ENCODE peak calls at places on chromosomes 6 and 20, in ten cellular contexts. A is stomach, L is PC-3, Q is heart left ventricle, I is HCT116, Y is endothelial cell of umbilical vein, X is MM.1S, S is IMR-90, K is mucosa of descending colon, R is right atrium auricular region. V is an unnamed sample.

GRCh38 chr6:82410151-82410621 is 46.6 kb downstream of the TPBG start:
- DNase-seq in A (no peak), L (peak; percentile 38), Q (no peak), I (no peak), Y (no peak), X (no peak), S (peak; percentile 54), K (no peak), R (no peak), V (no peak)

GRCh38 chr6:13548500-13549210 is 25.7 kb upstream of the SIRT5 start:
- DNase-seq in A (no peak), L (no peak), Q (no peak), I (no peak), Y (no peak), X (no peak), S (no peak), K (no peak), R (no peak), V (no peak)

GRCh38 chr6:33721529-33721928 is 10.0 kb upstream of the UQCC2 start:
- DNase-seq in A (no peak), L (no peak), Q (no peak), I (no peak), Y (no peak), X (no peak), S (no peak), K (no peak), R (no peak), V (no peak)

GRCh38 chr20:5524886-5525285 is 208.1 kb upstream of the PROKR2 start:
- DNase-seq in A (no peak), L (no peak), Q (no peak), I (no peak), Y (no peak), X (no peak), S (no peak), K (no peak), R (no peak), V (no peak)

GRCh38 chr6:66423047-66423446 is 716.0 kb upstream of the EYS start:
- DNase-seq in A (no peak), L (no peak), Q (no peak), I (no peak), Y (no peak), X (no peak), S (no peak), K (no peak), R (no peak), V (no peak)

GRCh38 chr20:20744170-20744725 is 31.8 kb upstream of the RALGAPA2 start:
- DNase-seq in A (no peak), L (no peak), Q (no peak), I (no peak), Y (no peak), X (no peak), S (no peak), K (peak; percentile 40), R (no peak), V (no peak)

GRCh38 chr6:117483645-117484016 is 1.2 kb downstream of the DCBLD1 start:
- DNase-seq in A (no peak), L (peak; percentile 32), Q (no peak), I (no peak), Y (no peak), X (peak; percentile 49), S (peak; percentile 48), K (peak; percentile 40), R (no peak), V (no peak)

GRCh38 chr6:79048611-79049010 is 29.4 kb downstream of the PHIP start:
- DNase-seq in A (no peak), L (peak; percentile 41), Q (no peak), I (peak; percentile 34), Y (peak; percentile 31), X (no peak), S (peak; percentile 31), K (peak; percentile 10), R (no peak), V (no peak)

GRCh38 chr6:109446072-109446471 is 5.5 kb downstream of the SMPD2 start:
- DNase-seq in A (peak; percentile 28), L (no peak), Q (peak; percentile 9), I (no peak), Y (no peak), X (no peak), S (no peak), K (peak; percentile 70), R (no peak), V (no peak)

GRCh38 chr6:144649085-144649484 is 363.9 kb downstream of the UTRN start:
- DNase-seq in A (no peak), L (no peak), Q (no peak), I (no peak), Y (no peak), X (no peak), S (no peak), K (no peak), R (no peak), V (no peak)

GRCh38 chr6:15351631-15352030 is 105.8 kb downstream of the JARID2 start:
- DNase-seq in A (no peak), L (peak; percentile 79), Q (peak; percentile 53), I (no peak), Y (peak; percentile 17), X (no peak), S (peak; percentile 91), K (no peak), R (peak; percentile 74), V (peak; percentile 20)

GRCh38 chr20:24411003-24411402 is 58.4 kb upstream of the SYNDIG1 start:
- DNase-seq in A (no peak), L (no peak), Q (no peak), I (no peak), Y (no peak), X (no peak), S (no peak), K (no peak), R (no peak), V (no peak)

GRCh38 chr20:58019027-58019849 is 209.2 kb downstream of the ANKRD60 start:
- DNase-seq in A (no peak), L (peak; percentile 60), Q (no peak), I (no peak), Y (no peak), X (no peak), S (peak; percentile 12), K (no peak), R (peak; percentile 28), V (no peak)

GRCh38 chr6:115896538-115897129 is 164.1 kb downstream of the FRK start:
- DNase-seq in A (no peak), L (peak; percentile 62), Q (no peak), I (peak; percentile 34), Y (peak; percentile 37), X (peak; percentile 22), S (peak; percentile 29), K (peak; percentile 22), R (no peak), V (no peak)

GRCh38 chr6:154861825-154862224 is 128.6 kb downstream of the SCAF8 start:
- DNase-seq in A (no peak), L (no peak), Q (no peak), I (no peak), Y (peak; percentile 15), X (no peak), S (no peak), K (no peak), R (no peak), V (no peak)

GRCh38 chr6:134436281-134436815 is 118.4 kb upstream of the SGK1 start:
- DNase-seq in A (no peak), L (peak; percentile 90), Q (peak; percentile 44), I (peak; percentile 75), Y (peak; percentile 94), X (no peak), S (peak; percentile 99), K (peak; percentile 19), R (peak; percentile 75), V (peak; percentile 21)

GRCh38 chr6:42140756-42141602 is 1.4 kb downstream of the C6orf132 start:
- DNase-seq in A (peak; percentile 28), L (no peak), Q (no peak), I (no peak), Y (no peak), X (no peak), S (no peak), K (no peak), R (no peak), V (no peak)

GRCh38 chr6:104601756-104602155 is 258.0 kb downstream of the HACE1 start:
- DNase-seq in A (no peak), L (no peak), Q (no peak), I (no peak), Y (no peak), X (no peak), S (no peak), K (no peak), R (no peak), V (no peak)

DNA sequence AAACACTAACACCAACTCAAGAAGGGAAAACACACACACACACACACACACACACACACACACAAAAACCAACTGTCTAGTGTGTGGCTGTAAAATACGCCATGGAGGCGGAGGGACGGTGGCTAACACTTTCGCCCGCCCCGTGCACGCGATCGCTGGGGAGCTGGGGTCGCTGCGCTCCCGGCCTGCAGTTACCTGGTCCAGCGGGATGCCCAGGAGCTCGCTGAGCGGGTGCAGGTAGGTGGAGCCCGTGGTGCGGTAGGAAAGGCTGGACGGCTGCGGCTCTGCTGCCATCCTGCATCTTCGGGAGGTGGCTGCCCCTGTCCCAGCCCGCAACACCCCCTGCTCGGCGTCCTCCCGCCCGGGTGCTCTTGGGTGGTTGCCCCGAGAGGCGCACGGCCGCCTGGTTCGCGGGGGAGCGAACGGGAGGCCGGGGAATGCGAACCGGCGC is 303 bp downstream of the MBOAT1 start:
- DNase-seq in A (peak; percentile 60), L (peak; percentile 49), Q (no peak), I (no peak), Y (no peak), X (peak; percentile 27), S (no peak), K (peak; percentile 55), R (no peak), V (no peak)
- H3K4me1 ChIP-seq in A (peaks cover 36% of the 10 kb centered on the region), L (peaks cover 15% of the 10 kb centered on the region), Q (peaks cover 62% of the 10 kb centered on the region), I (peaks cover 28% of the 10 kb centered on the region), Y (peaks cover 15% of the 10 kb centered on the region), X (peaks cover 29% of the 10 kb centered on the region), S (peaks cover 6% of the 10 kb centered on the region), K (peaks cover 18% of the 10 kb centered on the region), R (peaks cover 46% of the 10 kb centered on the region), V (peaks cover 15% of the 10 kb centered on the region)

DNA sequence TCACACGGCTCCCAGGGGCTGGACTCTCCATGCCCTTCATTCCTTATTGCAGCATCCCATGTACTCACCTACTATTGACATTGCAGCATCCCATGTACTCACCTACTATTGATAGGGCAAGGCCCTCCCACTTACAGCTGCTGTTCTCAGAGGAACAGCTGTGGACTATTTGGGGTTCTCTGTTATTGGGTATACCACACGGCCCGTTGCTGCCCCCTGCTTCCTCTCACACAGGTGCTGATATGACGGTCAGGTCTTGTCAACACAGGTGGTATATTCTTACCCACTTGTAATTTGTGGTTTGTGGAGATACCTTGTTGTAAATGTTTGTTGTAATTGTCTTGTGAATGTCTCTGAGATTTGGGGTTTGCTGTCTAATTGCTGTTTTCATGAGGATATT is 18.8 kb downstream of the ALDH5A1 start:
- DNase-seq in A (no peak), L (no peak), Q (no peak), I (no peak), Y (no peak), X (peak; percentile 88), S (no peak), K (peak; percentile 23), R (peak; percentile 7), V (no peak)
- TF ChIP-seq CTCF in A (no peak), L (no peak), Q (no peak), I (no peak), Y (no peak), X (peak; percentile 55), S (no peak), K (no peak), R (no peak), V (no peak)

GRCh38 chr20:41055679-41056078 is 27.1 kb downstream of the TOP1 start:
- DNase-seq in A (no peak), L (no peak), Q (no peak), I (no peak), Y (no peak), X (no peak), S (peak; percentile 49), K (no peak), R (no peak), V (no peak)
- H3K4me1 ChIP-seq in A (peaks cover 42% of the 10 kb centered on the region), L (peaks cover 33% of the 10 kb centered on the region), Q (peaks cover 85% of the 10 kb centered on the region), I (peaks cover 33% of the 10 kb centered on the region), Y (peaks cover 49% of the 10 kb centered on the region), X (peaks cover 10% of the 10 kb centered on the region), S (peaks cover 26% of the 10 kb centered on the region), K (peaks cover 59% of the 10 kb centered on the region), R (peaks cover 79% of the 10 kb centered on the region), V (peaks cover 47% of the 10 kb centered on the region)

GRCh38 chr6:44030812-44031454 is 96.3 kb downstream of the MRPL14 start:
- DNase-seq in A (no peak), L (no peak), Q (no peak), I (no peak), Y (no peak), X (no peak), S (no peak), K (no peak), R (no peak), V (no peak)
- TF ChIP-seq CTCF in A (no peak), L (no peak), Q (no peak), I (no peak), Y (no peak), X (no peak), S (no peak), K (no peak), R (no peak), V (no peak)